ENCODE peak calls at places on chromosomes 3 and 15, in six cellular contexts. L is GM12865, O is AG04450, E is transverse colon, S is esophagus squamous epithelium, Z is adrenal gland. J is an unnamed sample.

GRCh38 chr15:97747342-97747741 is 213.2 kb upstream of the ARRDC4 start:
- DNase-seq in E (no peak), O (no peak), Z (no peak), L (no peak), S (no peak), J (no peak)

GRCh38 chr3:66592061-66592875 is 91.4 kb upstream of the LRIG1 start:
- DNase-seq in L (no peak), O (no peak), E (no peak), S (no peak), Z (no peak), J (no peak)

GRCh38 chr3:171168086-171168485 is 141.6 kb upstream of the SLC2A2 start:
- DNase-seq in S (no peak), O (no peak), E (no peak), L (no peak), Z (peak), J (peak)

GRCh38 chr3:14256046-14256445 is 77.4 kb downstream of the LSM3 start:
- DNase-seq in L (no peak), O (no peak), S (no peak), E (no peak), Z (no peak), J (no peak)

GRCh38 chr15:41925209-41925608 is 31.4 kb upstream of the SPTBN5 start:
- DNase-seq in L (no peak), E (no peak), Z (no peak), O (no peak), S (no peak), J (peak)

GRCh38 chr3:157443873-157444770 is 7.5 kb downstream of the PTX3 start:
- DNase-seq in E (no peak), O (no peak), Z (no peak), S (no peak), L (no peak), J (peak)

GRCh38 chr3:72299321-72299802 is 514.4 kb upstream of the PROK2 start:
- DNase-seq in O (no peak), S (no peak), L (no peak), Z (peak), E (no peak), J (peak)

GRCh38 chr3:132517311-132517710 is 79.8 kb upstream of the ACKR4 start:
- DNase-seq in S (no peak), E (no peak), L (no peak), O (no peak), Z (no peak), J (no peak)

GRCh38 chr15:99961011-99961441 is 227.8 kb upstream of the LYSMD4 start:
- DNase-seq in L (no peak), Z (peak), O (no peak), E (no peak), S (no peak), J (peak)

GRCh38 chr15:40450047-40450446 is 9.3 kb downstream of the BAHD1 start:
- DNase-seq in S (no peak), Z (no peak), O (no peak), E (no peak), L (no peak), J (no peak)

GRCh38 chr3:87621667-87622066 is 345.3 kb upstream of the POU1F1 start:
- DNase-seq in O (no peak), Z (no peak), L (peak), E (no peak), S (no peak), J (no peak)

GRCh38 chr3:128546646-128547045 is 53.6 kb upstream of the GATA2 start:
- DNase-seq in Z (no peak), L (no peak), E (no peak), O (no peak), S (no peak), J (no peak)

GRCh38 chr3:73451276-73451973 is 173.3 kb downstream of the PDZRN3 start:
- DNase-seq in L (peak), O (no peak), E (no peak), Z (no peak), S (no peak), J (no peak)

GRCh38 chr3:53794597-53794996 is 51.6 kb downstream of the CHDH start:
- DNase-seq in L (no peak), Z (no peak), S (no peak), E (no peak), O (no peak), J (no peak)

GRCh38 chr3:37885831-37886230 is 24.2 kb downstream of the CTDSPL start:
- DNase-seq in Z (no peak), E (no peak), S (no peak), L (no peak), O (no peak), J (no peak)

GRCh38 chr15:37788330-37788729 is 146.1 kb upstream of the TMCO5A start:
- DNase-seq in Z (no peak), S (no peak), L (no peak), O (no peak), E (no peak), J (no peak)

GRCh38 chr3:11903047-11903446 is 56.4 kb upstream of the TAMM41 start:
- DNase-seq in E (no peak), O (no peak), L (no peak), S (no peak), Z (no peak), J (no peak)

GRCh38 chr15:67922971-67923646 is 83.3 kb upstream of the RNU6-1 start:
- DNase-seq in E (no peak), L (no peak), S (no peak), O (no peak), Z (no peak), J (no peak)

GRCh38 chr3:192494176-192494575 is 233.2 kb downstream of the FGF12 start:
- DNase-seq in Z (no peak), S (no peak), O (no peak), L (peak), E (no peak), J (no peak)

GRCh38 chr15:68307131-68307928 is 29.8 kb downstream of the FEM1B start:
- DNase-seq in Z (no peak), E (no peak), S (no peak), L (no peak), O (no peak), J (no peak)

GRCh38 chr3:72082121-72082715 is 297.3 kb upstream of the PROK2 start:
- DNase-seq in S (no peak), Z (peak), E (peak), L (peak), O (no peak), J (peak)

GRCh38 chr3:32706348-32707025 is 21.5 kb downstream of the CNOT10 start:
- DNase-seq in E (no peak), O (no peak), L (no peak), S (no peak), Z (no peak), J (no peak)

GRCh38 chr3:61788623-61789507 is 227.5 kb downstream of the PTPRG start:
- DNase-seq in O (no peak), S (no peak), Z (no peak), L (no peak), E (no peak), J (no peak)

GRCh38 chr3:1365528-1365927 is 272.7 kb downstream of the CNTN6 start:
- DNase-seq in S (no peak), L (no peak), O (no peak), Z (no peak), E (no peak), J (no peak)

GRCh38 chr15:27648359-27648758 is 450.8 kb downstream of the OCA2 start:
- DNase-seq in S (no peak), E (no peak), O (no peak), L (peak), Z (no peak), J (no peak)

GRCh38 chr15:48384616-48385015 is 53.4 kb downstream of the DUT start:
- DNase-seq in L (no peak), Z (no peak), S (no peak), O (no peak), E (no peak), J (no peak)

GRCh38 chr3:25448750-25449684 is 21.0 kb downstream of the RARB start:
- DNase-seq in S (no peak), L (no peak), Z (peak), E (peak), O (no peak), J (peak)

GRCh38 chr3:141279074-141279945 is 47.7 kb downstream of the PXYLP1 start:
- DNase-seq in Z (no peak), S (no peak), O (no peak), L (peak), E (no peak), J (peak)

GRCh38 chr3:149771652-149772271 is 19.5 kb upstream of the COMMD2 start:
- DNase-seq in E (peak), O (no peak), S (no peak), Z (peak), L (peak), J (peak)

GRCh38 chr15:90868261-90868689 is at the start of gene FURIN:
- DNase-seq in E (peak), S (no peak), Z (no peak), O (no peak), L (no peak), J (no peak)

DNA sequence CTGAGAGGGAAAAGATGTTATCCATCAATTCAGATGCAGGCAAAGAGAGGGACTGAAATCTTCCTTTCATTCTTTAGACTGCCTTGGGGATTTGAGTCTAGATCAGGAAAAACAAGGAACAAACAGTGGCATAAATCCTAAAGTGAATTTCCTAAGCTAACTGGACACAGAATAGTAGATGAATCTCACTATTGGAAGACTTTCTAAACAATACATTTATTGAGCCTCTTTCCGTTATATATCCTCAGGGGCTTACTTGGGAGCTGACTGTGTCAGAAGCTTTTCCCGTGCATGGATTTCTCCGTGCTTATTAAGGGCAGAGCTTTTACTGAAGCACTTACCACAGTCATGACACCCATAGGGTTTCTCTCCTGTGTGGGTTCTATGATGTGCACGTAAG is 10.0 kb downstream of the ZSCAN29 start:
- DNase-seq in L (no peak), E (no peak), S (no peak), Z (no peak), O (no peak), J (no peak)
- TF ChIP-seq CTCF in L (no peak), E (no peak), S (no peak), Z (no peak), O (no peak), J (no peak)

GRCh38 chr3:160929595-160929994 is 173.6 kb downstream of the PPM1L start:
- DNase-seq in E (peak), S (no peak), Z (peak), L (no peak), O (no peak), J (peak)
- TF ChIP-seq CTCF in E (no peak), S (no peak), Z (no peak), L (no peak), O (peak), J (peak)

DNA sequence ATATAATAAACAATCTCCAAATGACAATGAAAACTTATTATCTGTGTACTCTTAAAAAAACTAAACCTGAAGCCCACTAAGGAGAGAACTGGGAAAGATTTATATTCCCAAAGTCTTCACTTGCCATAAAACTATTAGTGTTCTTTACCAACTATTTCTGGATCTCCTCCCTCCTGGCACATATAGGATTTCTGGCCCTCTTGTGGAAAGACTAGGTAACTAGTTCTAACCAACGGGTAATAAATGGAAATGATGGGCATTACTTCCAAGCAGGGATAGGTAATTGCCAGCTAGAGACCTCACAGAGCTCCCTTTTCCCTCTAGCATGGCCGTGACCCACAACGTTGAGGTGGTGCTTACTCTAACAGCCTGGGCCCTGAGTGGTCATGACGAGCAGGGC is 110.1 kb downstream of the DNAH12 start:
- DNase-seq in O (no peak), S (no peak), L (peak), Z (no peak), E (no peak), J (peak)
- TF ChIP-seq CTCF in O (peak), S (peak), L (peak), Z (no peak), E (peak), J (peak)

DNA sequence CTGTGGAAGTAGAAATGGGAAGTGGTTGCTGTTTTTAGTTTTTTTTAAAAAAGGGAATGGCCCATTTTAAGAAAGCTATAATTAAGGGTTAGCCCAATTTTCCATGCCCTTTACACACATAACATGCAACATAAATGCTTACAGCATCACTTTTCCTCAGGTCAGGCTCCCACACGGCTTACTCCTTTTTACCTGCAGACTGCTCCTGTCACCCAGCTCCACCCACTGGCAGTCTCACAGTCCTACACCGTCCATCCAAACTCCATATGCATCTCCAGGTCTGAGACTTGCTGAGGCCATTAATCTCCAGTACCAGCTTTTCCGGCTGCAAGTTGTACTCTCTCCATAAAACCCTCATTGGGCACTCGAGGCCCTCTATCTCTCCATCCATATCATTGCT is 19.7 kb downstream of the MORC1 start:
- DNase-seq in L (peak), S (no peak), O (no peak), E (peak), Z (no peak), J (peak)
- TF ChIP-seq CTCF in L (peak), S (no peak), O (no peak), E (peak), Z (no peak), J (no peak)

GRCh38 chr15:73518876-73519594 is 76.1 kb downstream of the REC114 start:
- DNase-seq in S (no peak), Z (no peak), E (no peak), L (no peak), O (no peak), J (no peak)
- TF ChIP-seq CTCF in S (no peak), Z (no peak), E (no peak), L (no peak), O (no peak), J (no peak)

DNA sequence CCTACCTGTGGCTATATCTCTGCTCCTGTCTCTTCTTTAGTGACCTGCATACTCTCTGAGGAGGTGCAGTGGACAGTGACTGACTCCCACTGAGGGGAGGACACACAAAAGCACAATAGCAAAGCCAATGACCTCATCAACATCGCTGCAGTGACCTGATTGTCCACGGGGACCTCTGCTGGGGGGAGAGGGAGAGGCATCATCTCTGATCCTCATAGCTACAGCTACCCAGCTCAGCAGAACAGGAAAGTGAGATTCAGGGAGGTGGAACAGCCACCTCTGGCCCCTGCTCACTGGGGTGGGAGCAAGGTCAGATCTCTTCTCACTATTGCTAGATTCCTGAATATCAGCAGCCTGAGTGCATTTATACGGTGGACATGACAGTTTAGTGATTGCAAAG is 179.2 kb downstream of the ATP10A start:
- DNase-seq in Z (no peak), E (no peak), S (no peak), O (no peak), L (no peak), J (no peak)
- TF ChIP-seq CTCF in Z (no peak), E (no peak), S (no peak), O (no peak), L (no peak), J (peak)

GRCh38 chr3:191329654-191330308 is 545 bp downstream of the UTS2B start:
- DNase-seq in Z (peak), S (no peak), L (peak), O (no peak), E (peak), J (peak)
- TF ChIP-seq CTCF in Z (no peak), S (no peak), L (no peak), O (no peak), E (no peak), J (no peak)

J was measured in cardiac muscle cell.